ENCODE peak calls at places on chromosome 1, in seven cellular contexts. Z, B, X, U, P, D and W are unnamed samples.

GRCh38 chr1:93616221-93616995 is 65.2 kb downstream of the BCAR3 start:
- DNase-seq in U (no peak), Z (no peak), B (no peak), P (no peak), X (no peak), D (no peak), W (no peak)

GRCh38 chr1:244050835-244051444 is at the start of gene ZBTB18:
- DNase-seq in X (no peak), U (no peak), D (no peak), P (peak), Z (peak), B (no peak), W (peak)

GRCh38 chr1:96388421-96389310 is 332.9 kb upstream of the PTBP2 start:
- DNase-seq in P (peak), X (no peak), D (no peak), B (no peak), U (no peak), Z (peak), W (no peak)

GRCh38 chr1:26780344-26780957 is 7.3 kb upstream of the PIGV start:
- DNase-seq in U (no peak), Z (no peak), D (no peak), B (no peak), P (no peak), X (no peak), W (no peak)

GRCh38 chr1:112298558-112298957 is 97.5 kb upstream of the CTTNBP2NL start:
- DNase-seq in B (no peak), U (no peak), Z (peak), D (no peak), X (peak), P (peak), W (peak)

GRCh38 chr1:1000357-1001056 is 610 bp upstream of the HES4 start:
- DNase-seq in B (peak), X (peak), Z (peak), D (peak), U (peak), P (peak), W (peak)

GRCh38 chr1:212727386-212728181 is 27.9 kb upstream of the BATF3 start:
- DNase-seq in D (no peak), Z (no peak), X (no peak), P (peak), B (no peak), U (no peak), W (peak)

GRCh38 chr1:117365350-117366280 is 1.6 kb upstream of the MAN1A2 start:
- DNase-seq in U (no peak), P (no peak), B (no peak), X (no peak), D (no peak), Z (peak), W (no peak)

GRCh38 chr1:108780937-108781574 is 34.6 kb downstream of the STXBP3 start:
- DNase-seq in Z (no peak), B (no peak), P (no peak), D (no peak), X (no peak), U (no peak), W (no peak)

GRCh38 chr1:14881775-14882672 is 271.5 kb upstream of the TMEM51 start:
- DNase-seq in B (no peak), Z (no peak), X (no peak), U (no peak), D (no peak), P (peak), W (no peak)

GRCh38 chr1:17887646-17888395 is 132.7 kb downstream of the ACTL8 start:
- DNase-seq in D (no peak), Z (no peak), B (no peak), U (no peak), P (no peak), X (no peak), W (no peak)

GRCh38 chr1:65904681-65905083 is 112.0 kb downstream of the PDE4B start:
- DNase-seq in U (no peak), P (no peak), B (no peak), Z (peak), D (no peak), X (no peak), W (no peak)

GRCh38 chr1:42962641-42963377 is 4.1 kb upstream of the SLC2A1 start:
- DNase-seq in P (peak), U (no peak), Z (peak), B (no peak), X (peak), D (no peak), W (peak)

GRCh38 chr1:234970731-234971476 is 157.7 kb downstream of the TOMM20 start:
- DNase-seq in D (no peak), B (no peak), U (peak), Z (peak), X (peak), P (peak), W (no peak)

GRCh38 chr1:24464378-24464770 is 38.3 kb upstream of the RCAN3 start:
- DNase-seq in B (no peak), P (no peak), U (no peak), D (no peak), X (no peak), Z (peak), W (no peak)

GRCh38 chr1:194256010-194256409 is 1069.6 kb upstream of the B3GALT2 start:
- DNase-seq in P (no peak), B (no peak), Z (no peak), U (no peak), X (no peak), D (no peak), W (no peak)

GRCh38 chr1:155016231-155016831 is 13.7 kb downstream of the ZBTB7B start:
- DNase-seq in B (no peak), U (no peak), D (peak), Z (no peak), P (no peak), X (no peak), W (no peak)

GRCh38 chr1:219443763-219444162 is 169.1 kb downstream of the ZC3H11B start:
- DNase-seq in Z (no peak), D (no peak), X (no peak), U (no peak), P (no peak), B (no peak), W (peak)